ENCODE peak calls at places on chromosomes 3 and 15, in four cellular contexts. W, Y, M and C are unnamed samples. For H3K4me1, the result is how much of the 10 kb centered on the place peaks cover.

GRCh38 chr15:75036269-75036668 is 12.9 kb downstream of the PPCDC start:
- DNase-seq in W (no peak), Y (peak), M (peak), C (peak)

GRCh38 chr15:72082176-72082575 is 35.8 kb downstream of the MYO9A start:
- DNase-seq in W (no peak), Y (no peak), M (no peak), C (no peak)

GRCh38 chr3:181278468-181279238 is 289.1 kb upstream of the DNAJC19 start:
- DNase-seq in W (no peak), Y (no peak), M (no peak), C (no peak)

GRCh38 chr15:55742498-55742926 is 440 bp downstream of the PRTG start:
- DNase-seq in W (peak), Y (no peak), M (peak), C (peak)

GRCh38 chr3:182490601-182491485 is 302.5 kb upstream of the ATP11B start:
- DNase-seq in W (peak), Y (no peak), M (no peak), C (no peak)

GRCh38 chr3:183844606-183845005 is 19.2 kb upstream of the MAP6D1 start:
- DNase-seq in W (no peak), Y (no peak), M (no peak), C (no peak)

GRCh38 chr3:111627092-111627491 is 31.9 kb upstream of the ZBED2 start:
- DNase-seq in W (no peak), Y (no peak), M (no peak), C (no peak)

GRCh38 chr15:27608248-27608647 is 490.9 kb downstream of the OCA2 start:
- DNase-seq in W (no peak), Y (no peak), M (no peak), C (no peak)

GRCh38 chr3:194879126-194879887 is 193.6 kb downstream of the FAM43A start:
- DNase-seq in W (no peak), Y (no peak), M (no peak), C (no peak)

GRCh38 chr3:12371525-12372140 is 82.8 kb downstream of the PPARG start:
- DNase-seq in W (no peak), Y (peak), M (no peak), C (no peak)

DNA sequence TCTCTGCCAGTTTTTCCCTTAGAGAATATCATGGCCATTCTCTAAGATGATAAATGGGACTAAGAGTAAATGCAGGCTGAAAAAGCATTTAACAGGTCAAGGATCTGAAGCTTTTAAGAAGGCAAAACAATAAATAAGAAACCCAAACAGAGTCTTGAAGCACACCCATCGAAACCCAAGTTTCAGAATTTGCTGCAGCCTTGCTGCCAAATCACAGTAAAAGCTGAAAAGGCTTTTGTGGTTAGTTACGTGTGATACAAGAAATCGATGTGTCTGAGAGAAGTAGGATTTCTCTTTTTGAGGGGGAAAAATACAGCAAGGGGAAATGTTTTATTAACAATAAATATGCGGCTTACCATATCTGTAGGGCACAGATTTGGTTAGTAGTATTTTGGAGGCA is 92.0 kb downstream of the IGF1R start:
- DNase-seq in W (no peak), Y (no peak), M (no peak), C (no peak)
- H3K4me1 ChIP-seq in W (under half), Y (half or more), M (under half), C (under half)

GRCh38 chr15:59296181-59296617 is 76.5 kb downstream of the MYO1E start:
- DNase-seq in W (no peak), Y (no peak), M (no peak), C (no peak)
- H3K4me1 ChIP-seq in W (under half), Y (under half), M (under half), C (under half)

DNA sequence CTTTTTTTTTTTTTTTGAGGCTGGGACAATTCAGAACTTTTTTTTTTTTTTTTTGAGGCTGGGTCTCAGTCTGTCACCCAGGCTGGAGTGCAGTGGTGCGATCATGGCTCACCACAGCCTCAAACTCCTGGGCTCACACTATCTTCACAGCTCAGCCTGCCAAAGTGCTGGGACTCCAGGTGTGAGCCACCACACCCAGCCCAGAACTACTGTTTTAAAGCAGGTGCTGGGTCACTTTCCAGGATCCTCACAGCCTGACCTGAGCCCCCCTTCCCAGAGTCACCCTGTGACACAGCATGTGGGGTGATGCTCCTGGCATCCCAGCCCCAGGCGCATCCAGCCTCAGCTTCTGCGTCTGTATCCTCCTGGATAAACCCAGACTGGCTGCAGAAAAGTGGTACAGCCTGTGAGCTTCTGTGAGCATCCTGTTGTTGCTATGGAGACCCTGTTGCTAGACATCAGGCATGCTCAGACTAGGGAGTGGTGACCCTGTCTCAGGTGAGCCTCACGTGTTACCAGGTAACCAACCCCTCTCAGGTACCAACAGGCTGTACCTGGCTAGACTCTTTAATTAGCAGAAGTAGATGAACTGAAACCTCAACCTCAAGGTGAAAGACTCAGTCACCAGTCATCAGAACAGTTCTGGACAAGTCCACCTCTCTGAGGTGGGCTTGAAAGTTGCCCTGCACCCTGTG is 15.0 kb downstream of the KLF13 start:
- DNase-seq in W (no peak), Y (no peak), M (no peak), C (peak)
- H3K4me1 ChIP-seq in W (half or more), Y (half or more), M (half or more), C (half or more)

GRCh38 chr15:57218826-57219576 is 157.3 kb upstream of the CGNL1 start:
- DNase-seq in W (peak), Y (no peak), M (no peak), C (no peak)
- H3K4me1 ChIP-seq in W (under half), Y (half or more), M (half or more), C (under half)

GRCh38 chr15:70507772-70508351 is 255.5 kb downstream of the UACA start:
- DNase-seq in W (no peak), Y (peak), M (no peak), C (no peak)
- H3K4me1 ChIP-seq in W (under half), Y (under half), M (under half), C (under half)

DNA sequence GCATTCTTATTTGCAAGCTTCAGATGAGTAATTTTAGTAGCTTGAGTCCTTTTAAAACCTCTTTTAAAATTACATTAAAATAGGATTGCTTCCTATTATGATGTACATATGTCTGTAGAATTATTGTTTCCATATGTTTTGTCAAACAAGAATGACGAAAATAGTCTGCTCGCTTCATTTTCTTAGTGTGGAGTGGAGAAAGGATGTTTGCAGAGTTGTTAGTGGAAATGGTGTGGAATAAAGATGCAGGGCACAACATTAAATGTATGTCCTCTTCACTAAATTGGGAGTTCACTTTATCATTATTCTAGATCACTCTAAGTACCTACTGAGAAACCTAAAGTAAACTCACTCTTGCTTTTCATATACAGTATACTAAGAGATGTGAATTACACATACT is 59.5 kb downstream of the CMSS1 start:
- DNase-seq in W (no peak), Y (no peak), M (no peak), C (no peak)
- H3K4me1 ChIP-seq in W (under half), Y (half or more), M (under half), C (under half)